ENCODE peak calls at places on chromosomes 3 and 15, in four cellular contexts. H, R, G and V are unnamed samples.

GRCh38 chr15:48046813-48047483 is 73.8 kb upstream of the SLC24A5 start:
- DNase-seq in R (no peak), H (no peak), G (no peak), V (peak)

GRCh38 chr3:171088984-171089754 is 62.6 kb upstream of the SLC2A2 start:
- DNase-seq in R (peak), G (no peak), H (no peak), V (peak)

GRCh38 chr3:170222647-170223541 is 670 bp downstream of the PRKCI start:
- DNase-seq in G (peak), H (peak), R (peak), V (peak)

GRCh38 chr15:77026501-77027110 is 31.7 kb downstream of the PSTPIP1 start:
- DNase-seq in G (no peak), H (no peak), R (no peak), V (no peak)

GRCh38 chr3:56202997-56203396 is 265.3 kb downstream of the ERC2 start:
- DNase-seq in R (no peak), G (no peak), H (no peak), V (no peak)

GRCh38 chr3:79167651-79168416 is 600.0 kb downstream of the ROBO1 start:
- DNase-seq in R (peak), H (no peak), G (no peak), V (no peak)

GRCh38 chr15:44193651-44194396 is 1.2 kb downstream of the FRMD5 start:
- DNase-seq in R (peak), G (peak), H (no peak), V (peak)

GRCh38 chr3:50885491-50885890 is 210.8 kb downstream of the DOCK3 start:
- DNase-seq in R (no peak), G (peak), H (no peak), V (no peak)

GRCh38 chr3:180492047-180492446 is 109.9 kb upstream of the TTC14 start:
- DNase-seq in R (no peak), H (no peak), G (no peak), V (no peak)

GRCh38 chr3:170383567-170383966 is 26.1 kb downstream of the SKIL start:
- DNase-seq in G (no peak), R (peak), H (no peak), V (no peak)

GRCh38 chr3:411183-411681 is 214.7 kb downstream of the CHL1 start:
- DNase-seq in G (no peak), H (no peak), R (no peak), V (peak)

GRCh38 chr15:52010633-52011595 is 8.1 kb upstream of the MAPK6 start:
- DNase-seq in H (no peak), R (peak), G (no peak), V (no peak)

GRCh38 chr3:5499404-5499803 is 311.9 kb downstream of the EDEM1 start:
- DNase-seq in G (no peak), H (no peak), R (no peak), V (no peak)

GRCh38 chr3:24129549-24129948 is 184.5 kb downstream of the NR1D2 start:
- DNase-seq in H (no peak), G (peak), R (no peak), V (peak)

GRCh38 chr3:50122071-50122470 is 33.1 kb upstream of the SEMA3F start:
- DNase-seq in R (peak), H (no peak), G (no peak), V (no peak)

GRCh38 chr3:123333401-123333800 is 115.5 kb downstream of the ADCY5 start:
- DNase-seq in H (no peak), G (no peak), R (no peak), V (no peak)

GRCh38 chr3:183825380-183826161 is at the start of gene MAP6D1:
- DNase-seq in H (no peak), R (peak), G (peak), V (peak)

GRCh38 chr3:48564667-48565066 is 1.1 kb upstream of the UCN2 start:
- DNase-seq in R (no peak), H (no peak), G (no peak), V (no peak)

GRCh38 chr15:52208306-52208946 is 17.2 kb upstream of the GNB5 start:
- DNase-seq in G (peak), H (peak), R (peak), V (peak)